ENCODE peak calls at places on chromosomes 1 and 21, in eight cellular contexts. H, A, M, E, G, F, S and J are unnamed samples.

GRCh38 chr1:17932164-17932563 is 175.4 kb upstream of the IGSF21 start:
- DNase-seq in F (no peak), M (no peak), G (no peak), H (no peak), S (no peak), A (no peak), E (no peak), J (no peak)

GRCh38 chr1:153220606-153221303 is 3.4 kb downstream of the PRR9 start:
- DNase-seq in H (no peak), M (no peak), E (no peak), A (no peak), G (no peak), S (no peak), F (no peak), J (no peak)

GRCh38 chr1:42684139-42684538 is 1.9 kb downstream of the YBX1 start:
- DNase-seq in S (no peak), G (no peak), F (no peak), M (no peak), A (peak), E (peak), H (no peak), J (no peak)

GRCh38 chr21:44695641-44696040 is 1.3 kb upstream of the KRTAP10-12 start:
- DNase-seq in F (no peak), M (no peak), E (no peak), S (no peak), G (no peak), H (no peak), A (no peak), J (peak)

GRCh38 chr1:6397844-6398243 is 4.3 kb upstream of the ACOT7 start:
- DNase-seq in F (no peak), E (no peak), G (no peak), H (no peak), A (no peak), S (no peak), M (no peak), J (no peak)

GRCh38 chr1:209029737-209030136 is 553.8 kb upstream of the CAMK1G start:
- DNase-seq in E (peak), G (no peak), M (peak), F (no peak), S (no peak), H (no peak), A (no peak), J (no peak)

GRCh38 chr1:117770981-117771531 is 158.4 kb downstream of the GDAP2 start:
- DNase-seq in E (no peak), H (no peak), S (no peak), G (no peak), M (no peak), A (no peak), F (no peak), J (no peak)

GRCh38 chr1:230328342-230329015 is 97.7 kb downstream of the PGBD5 start:
- DNase-seq in E (peak), A (no peak), S (no peak), M (no peak), F (no peak), G (no peak), H (no peak), J (no peak)

GRCh38 chr1:193660428-193660827 is 474.0 kb upstream of the B3GALT2 start:
- DNase-seq in S (no peak), A (no peak), M (no peak), F (no peak), H (no peak), E (no peak), G (no peak), J (no peak)

GRCh38 chr1:233737341-233737740 is 123.4 kb downstream of the KCNK1 start:
- DNase-seq in S (no peak), E (no peak), H (no peak), A (no peak), F (no peak), M (no peak), G (no peak), J (no peak)

GRCh38 chr1:37360011-37360410 is 114.4 kb upstream of the ZC3H12A start:
- DNase-seq in A (no peak), F (no peak), E (no peak), G (no peak), H (no peak), S (no peak), M (peak), J (no peak)

GRCh38 chr1:184705271-184705670 is 49.4 kb downstream of the EDEM3 start:
- DNase-seq in E (no peak), H (no peak), M (no peak), G (no peak), F (no peak), S (no peak), A (no peak), J (no peak)

GRCh38 chr1:25204797-25205441 is 27.4 kb downstream of the SYF2 start:
- DNase-seq in S (no peak), F (peak), E (peak), A (peak), H (peak), G (no peak), M (peak), J (no peak)

GRCh38 chr1:32635508-32636277 is 14.7 kb downstream of the ZBTB8OS start:
- DNase-seq in H (no peak), E (no peak), M (no peak), F (no peak), S (no peak), G (no peak), A (no peak), J (no peak)

GRCh38 chr1:56185493-56185892 is 393.9 kb downstream of the PLPP3 start:
- DNase-seq in F (no peak), G (no peak), H (no peak), E (no peak), M (no peak), S (no peak), A (no peak), J (no peak)

GRCh38 chr1:94644371-94644770 is 102.8 kb upstream of the F3 start:
- DNase-seq in F (no peak), M (no peak), E (no peak), S (no peak), H (no peak), A (no peak), G (no peak), J (no peak)

GRCh38 chr1:8662380-8663072 is 154.9 kb downstream of the RERE start:
- DNase-seq in M (no peak), G (no peak), E (no peak), H (no peak), S (no peak), A (no peak), F (no peak), J (no peak)

GRCh38 chr1:12047120-12047876 is 15.8 kb upstream of the TNFRSF8 start:
- DNase-seq in G (no peak), E (no peak), A (peak), S (no peak), M (no peak), H (peak), F (no peak), J (no peak)

GRCh38 chr1:203461717-203462116 is 13.9 kb upstream of the PRELP start:
- DNase-seq in A (no peak), G (no peak), E (no peak), H (no peak), S (no peak), F (no peak), M (peak), J (no peak)

GRCh38 chr1:206081811-206082210 is 28.8 kb downstream of the RHEX start:
- DNase-seq in S (no peak), H (no peak), M (peak), F (no peak), A (no peak), E (no peak), G (no peak), J (no peak)

GRCh38 chr1:116711061-116711582 is 43.1 kb upstream of the CD2 start:
- DNase-seq in E (peak), F (no peak), A (no peak), G (no peak), M (peak), S (no peak), H (no peak), J (no peak)

GRCh38 chr1:234546890-234547788 is 62.8 kb downstream of the IRF2BP2 start:
- DNase-seq in F (no peak), A (no peak), H (no peak), M (no peak), S (no peak), G (no peak), E (no peak), J (no peak)

GRCh38 chr1:183597656-183598055 is 7.4 kb upstream of the NCF2 start:
- DNase-seq in E (no peak), A (no peak), H (no peak), S (no peak), G (no peak), M (no peak), F (no peak), J (no peak)

GRCh38 chr1:230825804-230826160 is 42.5 kb downstream of the C1orf198 start:
- DNase-seq in H (peak), G (no peak), M (no peak), E (no peak), F (peak), A (no peak), S (no peak), J (no peak)

GRCh38 chr1:66495490-66495889 is 38.5 kb upstream of the SGIP1 start:
- DNase-seq in E (no peak), S (no peak), M (no peak), A (no peak), G (no peak), F (no peak), H (peak), J (no peak)